ENCODE peak calls at places on chromosomes 13 and 19, in four cellular contexts. One of them, this sample, is unnamed.
A peak's percentile ranks its signal among the peaks of the same experiment; 100 is the strongest.

GRCh38 chr13:108609353-108609752 is 20.1 kb upstream of the MYO16 start:
- DNase-seq in body of pancreas: no peak
- DNase-seq in transverse colon: no peak
- DNase-seq in esophagus squamous epithelium: no peak
- DNase-seq in this sample: no peak

GRCh38 chr19:19342086-19343015 is 21.7 kb downstream of the MAU2 start:
- DNase-seq in esophagus squamous epithelium: no peak
- DNase-seq in body of pancreas: peak; percentile 74
- DNase-seq in transverse colon: peak; percentile 65
- DNase-seq in this sample: no peak

GRCh38 chr19:56106397-56106849 is 14.7 kb downstream of the ZNF787 start:
- DNase-seq in esophagus squamous epithelium: no peak
- DNase-seq in transverse colon: peak; percentile 83
- DNase-seq in body of pancreas: no peak
- DNase-seq in this sample: no peak

GRCh38 chr19:35671818-35672217 is 5.5 kb downstream of the UPK1A start:
- DNase-seq in esophagus squamous epithelium: no peak
- DNase-seq in body of pancreas: no peak
- DNase-seq in transverse colon: no peak
- DNase-seq in this sample: no peak

GRCh38 chr19:39969681-39970423 is 1.1 kb upstream of the PSMC4 start:
- DNase-seq in esophagus squamous epithelium: no peak
- DNase-seq in transverse colon: no peak
- DNase-seq in body of pancreas: no peak
- DNase-seq in this sample: no peak

GRCh38 chr13:48156466-48156865 is 61.6 kb upstream of the MED4 start:
- DNase-seq in transverse colon: peak; percentile 51
- DNase-seq in body of pancreas: peak; percentile 18
- DNase-seq in esophagus squamous epithelium: no peak
- DNase-seq in this sample: no peak

GRCh38 chr13:36163809-36164308 is 32.7 kb upstream of the DCLK1 start:
- DNase-seq in transverse colon: peak; percentile 19
- DNase-seq in esophagus squamous epithelium: no peak
- DNase-seq in body of pancreas: peak; percentile 77
- DNase-seq in this sample: peak; percentile 88

GRCh38 chr13:44197791-44198770 is 175.5 kb upstream of the SERP2 start:
- DNase-seq in transverse colon: no peak
- DNase-seq in esophagus squamous epithelium: no peak
- DNase-seq in body of pancreas: no peak
- DNase-seq in this sample: no peak

GRCh38 chr13:48532146-48532472 is 771 bp downstream of the RCBTB2 start:
- DNase-seq in body of pancreas: no peak
- DNase-seq in transverse colon: no peak
- DNase-seq in esophagus squamous epithelium: no peak
- DNase-seq in this sample: peak; percentile 39

GRCh38 chr19:31448221-31448657 is 99.0 kb upstream of the TSHZ3 start:
- DNase-seq in body of pancreas: peak; percentile 26
- DNase-seq in transverse colon: peak; percentile 29
- DNase-seq in esophagus squamous epithelium: no peak
- DNase-seq in this sample: no peak

GRCh38 chr19:55491546-55492360 is 3.5 kb downstream of the SSC5D start:
- DNase-seq in esophagus squamous epithelium: no peak
- DNase-seq in transverse colon: no peak
- DNase-seq in body of pancreas: no peak
- DNase-seq in this sample: no peak

GRCh38 chr19:15428956-15429824 is 10.4 kb upstream of the AKAP8L start:
- DNase-seq in transverse colon: no peak
- DNase-seq in esophagus squamous epithelium: no peak
- DNase-seq in body of pancreas: no peak
- DNase-seq in this sample: no peak

GRCh38 chr19:1007399-1007745 is 7.2 kb downstream of the GRIN3B start:
- DNase-seq in transverse colon: no peak
- DNase-seq in body of pancreas: no peak
- DNase-seq in esophagus squamous epithelium: no peak
- DNase-seq in this sample: no peak

GRCh38 chr19:38277969-38278680 is 13.8 kb downstream of the SPINT2 start:
- DNase-seq in transverse colon: no peak
- DNase-seq in esophagus squamous epithelium: no peak
- DNase-seq in body of pancreas: peak; percentile 68
- DNase-seq in this sample: no peak

GRCh38 chr19:35207391-35207871 is 21.1 kb downstream of the FAM187B start:
- DNase-seq in esophagus squamous epithelium: no peak
- DNase-seq in transverse colon: no peak
- DNase-seq in body of pancreas: no peak
- DNase-seq in this sample: no peak

GRCh38 chr13:75250526-75251183 is 231.3 kb downstream of the TBC1D4 start:
- DNase-seq in esophagus squamous epithelium: no peak
- DNase-seq in transverse colon: no peak
- DNase-seq in body of pancreas: no peak
- DNase-seq in this sample: no peak

GRCh38 chr13:73767191-73767741 is 366.9 kb downstream of the KLF12 start:
- DNase-seq in esophagus squamous epithelium: no peak
- DNase-seq in transverse colon: no peak
- DNase-seq in body of pancreas: no peak
- DNase-seq in this sample: no peak

GRCh38 chr19:43765109-43765876 is 10.5 kb upstream of the SMG9 start:
- DNase-seq in transverse colon: peak; percentile 75
- DNase-seq in esophagus squamous epithelium: no peak
- DNase-seq in body of pancreas: peak; percentile 58
- DNase-seq in this sample: peak; percentile 21

GRCh38 chr19:35260694-35261304 is 8.0 kb upstream of the USF2 start:
- DNase-seq in transverse colon: no peak
- DNase-seq in esophagus squamous epithelium: no peak
- DNase-seq in body of pancreas: no peak
- DNase-seq in this sample: peak; percentile 5

GRCh38 chr13:109206616-109207015 is 577.2 kb downstream of the MYO16 start:
- DNase-seq in transverse colon: no peak
- DNase-seq in body of pancreas: no peak
- DNase-seq in esophagus squamous epithelium: no peak
- DNase-seq in this sample: no peak

GRCh38 chr19:54606891-54607781 is 13.7 kb downstream of the LILRA1 start:
- DNase-seq in esophagus squamous epithelium: no peak
- DNase-seq in transverse colon: no peak
- DNase-seq in body of pancreas: peak; percentile 42
- DNase-seq in this sample: no peak

GRCh38 chr13:50691682-50692263 is 151.7 kb downstream of the DLEU7 start:
- DNase-seq in esophagus squamous epithelium: no peak
- DNase-seq in body of pancreas: no peak
- DNase-seq in transverse colon: no peak
- DNase-seq in this sample: no peak

GRCh38 chr19:45585158-45585577 is 566 bp upstream of the OPA3 start:
- DNase-seq in esophagus squamous epithelium: no peak
- DNase-seq in transverse colon: no peak
- DNase-seq in body of pancreas: no peak
- DNase-seq in this sample: no peak

GRCh38 chr13:73901324-73902068 is 232.7 kb downstream of the KLF12 start:
- DNase-seq in transverse colon: no peak
- DNase-seq in body of pancreas: no peak
- DNase-seq in esophagus squamous epithelium: no peak
- DNase-seq in this sample: no peak

GRCh38 chr13:44365008-44365407 is 8.6 kb upstream of the SERP2 start:
- DNase-seq in body of pancreas: no peak
- DNase-seq in transverse colon: no peak
- DNase-seq in esophagus squamous epithelium: no peak
- DNase-seq in this sample: no peak

GRCh38 chr13:46182491-46182877 is 507 bp upstream of the LCP1 start:
- DNase-seq in esophagus squamous epithelium: no peak
- DNase-seq in transverse colon: no peak
- DNase-seq in body of pancreas: no peak
- DNase-seq in this sample: no peak

GRCh38 chr13:27374650-27375049 is 49.8 kb upstream of the GTF3A start:
- DNase-seq in esophagus squamous epithelium: no peak
- DNase-seq in body of pancreas: peak; percentile 90
- DNase-seq in transverse colon: peak; percentile 77
- DNase-seq in this sample: peak; percentile 21

GRCh38 chr19:50430888-50431342 is 1.8 kb upstream of the MYBPC2 start:
- DNase-seq in esophagus squamous epithelium: no peak
- DNase-seq in transverse colon: no peak
- DNase-seq in body of pancreas: no peak
- DNase-seq in this sample: no peak

GRCh38 chr13:110463876-110464510 is 97.5 kb downstream of the RAB20 start:
- DNase-seq in body of pancreas: no peak
- DNase-seq in transverse colon: no peak
- DNase-seq in esophagus squamous epithelium: no peak
- DNase-seq in this sample: no peak

GRCh38 chr19:31277516-31277915 is 71.7 kb downstream of the TSHZ3 start:
- DNase-seq in body of pancreas: no peak
- DNase-seq in transverse colon: no peak
- DNase-seq in esophagus squamous epithelium: no peak
- DNase-seq in this sample: no peak

GRCh38 chr13:112074139-112074710 is 7.3 kb downstream of the SOX1 start:
- DNase-seq in transverse colon: no peak
- DNase-seq in body of pancreas: no peak
- DNase-seq in esophagus squamous epithelium: no peak
- DNase-seq in this sample: no peak

GRCh38 chr19:38683393-38684077 is 36.1 kb downstream of the ACTN4 start:
- DNase-seq in body of pancreas: peak; percentile 98
- DNase-seq in transverse colon: peak; percentile 89
- DNase-seq in esophagus squamous epithelium: no peak
- DNase-seq in this sample: no peak

GRCh38 chr19:4375620-4376228 is 24.6 kb downstream of the SH3GL1 start:
- DNase-seq in transverse colon: peak; percentile 38
- DNase-seq in body of pancreas: peak; percentile 66
- DNase-seq in esophagus squamous epithelium: no peak
- DNase-seq in this sample: no peak

GRCh38 chr19:9610484-9611113 is 10.4 kb downstream of the ZNF561 start:
- DNase-seq in body of pancreas: no peak
- DNase-seq in transverse colon: no peak
- DNase-seq in esophagus squamous epithelium: no peak
- DNase-seq in this sample: no peak

GRCh38 chr13:109816979-109817275 is 30.5 kb upstream of the IRS2 start:
- DNase-seq in body of pancreas: no peak
- DNase-seq in esophagus squamous epithelium: no peak
- DNase-seq in transverse colon: no peak
- DNase-seq in this sample: no peak

GRCh38 chr19:34662919-34663318 is 14.0 kb downstream of the SCGB2B2 start:
- DNase-seq in body of pancreas: peak; percentile 30
- DNase-seq in transverse colon: no peak
- DNase-seq in esophagus squamous epithelium: no peak
- DNase-seq in this sample: no peak

GRCh38 chr13:49853535-49853934 is 61.1 kb upstream of the KPNA3 start:
- DNase-seq in transverse colon: no peak
- DNase-seq in body of pancreas: no peak
- DNase-seq in esophagus squamous epithelium: no peak
- DNase-seq in this sample: no peak

GRCh38 chr13:41682766-41683165 is 225.4 kb downstream of the RGCC start:
- DNase-seq in body of pancreas: no peak
- DNase-seq in esophagus squamous epithelium: no peak
- DNase-seq in transverse colon: no peak
- DNase-seq in this sample: no peak
- TF ChIP-seq POLR2A in body of pancreas: no peak
- TF ChIP-seq POLR2A in esophagus squamous epithelium: no peak
- TF ChIP-seq POLR2A in transverse colon: no peak
- TF ChIP-seq POLR2A in this sample: no peak

GRCh38 chr19:13783565-13784500 is 9.6 kb downstream of the C19orf53 start:
- DNase-seq in transverse colon: no peak
- DNase-seq in body of pancreas: no peak
- DNase-seq in esophagus squamous epithelium: no peak
- DNase-seq in this sample: no peak

GRCh38 chr19:13788991-13789390 is 6.3 kb upstream of the ZSWIM4 start:
- DNase-seq in transverse colon: peak; percentile 38
- DNase-seq in body of pancreas: peak; percentile 45
- DNase-seq in esophagus squamous epithelium: no peak
- DNase-seq in this sample: no peak

GRCh38 chr19:13781547-13781946 is 7.3 kb downstream of the C19orf53 start:
- DNase-seq in esophagus squamous epithelium: no peak
- DNase-seq in transverse colon: peak; percentile 76
- DNase-seq in body of pancreas: peak; percentile 51
- DNase-seq in this sample: peak; percentile 75

GRCh38 chr19:13782537-13782936 is 8.3 kb downstream of the C19orf53 start:
- DNase-seq in body of pancreas: no peak
- DNase-seq in esophagus squamous epithelium: no peak
- DNase-seq in transverse colon: no peak
- DNase-seq in this sample: no peak

GRCh38 chr19:13784731-13785452 is 10.4 kb upstream of the ZSWIM4 start:
- DNase-seq in transverse colon: peak; percentile 79
- DNase-seq in body of pancreas: peak; percentile 81
- DNase-seq in esophagus squamous epithelium: no peak
- DNase-seq in this sample: peak; percentile 60
- H3K4me1 ChIP-seq in transverse colon: peaks cover 44% of the 10 kb centered on the region
- H3K4me1 ChIP-seq in body of pancreas: peaks cover 13% of the 10 kb centered on the region
- H3K4me1 ChIP-seq in esophagus squamous epithelium: peaks cover 43% of the 10 kb centered on the region
- H3K4me1 ChIP-seq in this sample: no peaks in the 10 kb centered on the region

GRCh38 chr19:6767357-6768235 is at the start of gene SH2D3A:
- DNase-seq in body of pancreas: peak; percentile 95
- DNase-seq in transverse colon: peak; percentile 98
- DNase-seq in esophagus squamous epithelium: peak; percentile 66
- DNase-seq in this sample: no peak

GRCh38 chr19:6766357-6767080 is 716 bp downstream of the SH2D3A start:
- DNase-seq in esophagus squamous epithelium: no peak
- DNase-seq in transverse colon: no peak
- DNase-seq in body of pancreas: no peak
- DNase-seq in this sample: no peak

GRCh38 chr19:6767081-6767356 is 216 bp downstream of the SH2D3A start:
- DNase-seq in transverse colon: no peak
- DNase-seq in esophagus squamous epithelium: no peak
- DNase-seq in body of pancreas: peak; percentile 61
- DNase-seq in this sample: no peak

GRCh38 chr19:6768236-6768785 is 1.1 kb upstream of the SH2D3A start:
- DNase-seq in transverse colon: no peak
- DNase-seq in esophagus squamous epithelium: no peak
- DNase-seq in body of pancreas: no peak
- DNase-seq in this sample: no peak

DNA sequence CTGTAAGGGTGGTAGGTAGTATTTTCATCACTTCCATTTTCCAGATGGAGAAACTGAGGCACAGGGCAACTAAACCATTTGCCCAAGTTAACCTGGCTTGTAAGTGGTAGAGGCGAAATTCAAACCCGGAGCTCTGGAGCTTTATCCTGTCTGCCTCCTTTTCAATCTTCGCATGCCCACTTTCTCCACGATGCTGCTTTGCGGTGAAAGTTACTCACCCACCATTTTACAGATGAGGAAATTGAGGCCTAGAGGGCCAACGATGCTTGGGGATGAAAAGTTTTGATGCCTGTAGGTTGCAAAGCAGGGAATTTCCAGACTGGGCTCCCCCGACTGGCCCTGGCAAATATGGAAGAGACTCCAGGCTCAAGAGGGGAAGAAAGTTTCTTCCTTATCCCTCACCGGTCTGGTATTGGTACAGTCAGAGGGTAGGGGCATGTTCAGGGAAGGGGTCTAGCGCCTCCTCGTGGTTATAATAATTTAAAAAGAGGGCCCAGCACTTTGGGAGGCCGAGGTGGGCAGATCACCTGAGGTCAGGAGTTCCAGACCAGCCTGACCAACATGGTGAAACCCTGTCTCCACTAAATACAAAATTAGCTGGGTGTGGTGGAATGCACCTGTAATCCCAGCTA is 1.9 kb upstream of the SH2D3A start:
- DNase-seq in transverse colon: no peak
- DNase-seq in body of pancreas: no peak
- DNase-seq in esophagus squamous epithelium: no peak
- DNase-seq in this sample: no peak
- TF ChIP-seq CTCF in transverse colon: peak; percentile 31
- TF ChIP-seq CTCF in body of pancreas: peak; percentile 54
- TF ChIP-seq CTCF in esophagus squamous epithelium: peak; percentile 23
- TF ChIP-seq CTCF in this sample: no peak

GRCh38 chr19:7533925-7534480 is 1.5 kb upstream of the PNPLA6 start:
- DNase-seq in body of pancreas: peak; percentile 91
- DNase-seq in esophagus squamous epithelium: peak; percentile 54
- DNase-seq in transverse colon: peak; percentile 91
- DNase-seq in this sample: peak; percentile 74
- TF ChIP-seq POLR2A in body of pancreas: peak; percentile 70
- TF ChIP-seq POLR2A in esophagus squamous epithelium: no peak
- TF ChIP-seq POLR2A in transverse colon: peak; percentile 54
- TF ChIP-seq POLR2A in this sample: peak; percentile 15

This sample was measured in tibial nerve.